ENCODE peak calls at places on chromosome 17, in seven cellular contexts. One of them, this sample, is unnamed.

GRCh38 chr17:80348551-80349436 is 66.2 kb upstream of the ENDOV start:
- DNase-seq in GF-D8: no peak
- DNase-seq in pancreas: peak
- DNase-seq in effector CD4-positive, alpha-beta T cell: no peak
- DNase-seq in T follicular helper cell: no peak
- DNase-seq in activated T-helper 1 cell treated with anti-CD3 and anti-CD28 coated beads, Interleukin-2, amount 50 U/mL, for 16 hours: no peak
- DNase-seq in NCI-H1092 treated with DMSO at 0.1 percent for 48 hours: no peak
- DNase-seq in this sample: no peak

GRCh38 chr17:2692781-2693135 is 18.8 kb downstream of the CLUH start:
- DNase-seq in GF-D8: no peak
- DNase-seq in NCI-H1092 treated with DMSO at 0.1 percent for 48 hours: no peak
- DNase-seq in pancreas: no peak
- DNase-seq in effector CD4-positive, alpha-beta T cell: no peak
- DNase-seq in activated T-helper 1 cell treated with anti-CD3 and anti-CD28 coated beads, Interleukin-2, amount 50 U/mL, for 16 hours: no peak
- DNase-seq in T follicular helper cell: no peak
- DNase-seq in this sample: no peak

GRCh38 chr17:79974786-79975497 is 60.7 kb downstream of the TBC1D16 start:
- DNase-seq in T follicular helper cell: no peak
- DNase-seq in pancreas: peak
- DNase-seq in GF-D8: no peak
- DNase-seq in NCI-H1092 treated with DMSO at 0.1 percent for 48 hours: no peak
- DNase-seq in activated T-helper 1 cell treated with anti-CD3 and anti-CD28 coated beads, Interleukin-2, amount 50 U/mL, for 16 hours: no peak
- DNase-seq in effector CD4-positive, alpha-beta T cell: no peak
- DNase-seq in this sample: no peak

GRCh38 chr17:50093246-50093645 is 1.9 kb upstream of the PDK2 start:
- DNase-seq in NCI-H1092 treated with DMSO at 0.1 percent for 48 hours: no peak
- DNase-seq in activated T-helper 1 cell treated with anti-CD3 and anti-CD28 coated beads, Interleukin-2, amount 50 U/mL, for 16 hours: no peak
- DNase-seq in T follicular helper cell: no peak
- DNase-seq in effector CD4-positive, alpha-beta T cell: no peak
- DNase-seq in GF-D8: no peak
- DNase-seq in pancreas: no peak
- DNase-seq in this sample: no peak

GRCh38 chr17:43599835-43600234 is 53.7 kb upstream of the ETV4 start:
- DNase-seq in pancreas: no peak
- DNase-seq in T follicular helper cell: no peak
- DNase-seq in effector CD4-positive, alpha-beta T cell: no peak
- DNase-seq in GF-D8: no peak
- DNase-seq in activated T-helper 1 cell treated with anti-CD3 and anti-CD28 coated beads, Interleukin-2, amount 50 U/mL, for 16 hours: no peak
- DNase-seq in NCI-H1092 treated with DMSO at 0.1 percent for 48 hours: no peak
- DNase-seq in this sample: no peak

GRCh38 chr17:74147966-74148365 is 55.5 kb upstream of the RPL38 start:
- DNase-seq in T follicular helper cell: no peak
- DNase-seq in pancreas: no peak
- DNase-seq in activated T-helper 1 cell treated with anti-CD3 and anti-CD28 coated beads, Interleukin-2, amount 50 U/mL, for 16 hours: no peak
- DNase-seq in NCI-H1092 treated with DMSO at 0.1 percent for 48 hours: no peak
- DNase-seq in effector CD4-positive, alpha-beta T cell: no peak
- DNase-seq in GF-D8: no peak
- DNase-seq in this sample: no peak

GRCh38 chr17:3810019-3810418 is 9.0 kb upstream of the ITGAE start:
- DNase-seq in effector CD4-positive, alpha-beta T cell: no peak
- DNase-seq in NCI-H1092 treated with DMSO at 0.1 percent for 48 hours: no peak
- DNase-seq in activated T-helper 1 cell treated with anti-CD3 and anti-CD28 coated beads, Interleukin-2, amount 50 U/mL, for 16 hours: no peak
- DNase-seq in GF-D8: no peak
- DNase-seq in T follicular helper cell: no peak
- DNase-seq in pancreas: no peak
- DNase-seq in this sample: no peak

GRCh38 chr17:50201226-50201854 is at the start of gene COL1A1:
- DNase-seq in activated T-helper 1 cell treated with anti-CD3 and anti-CD28 coated beads, Interleukin-2, amount 50 U/mL, for 16 hours: no peak
- DNase-seq in T follicular helper cell: no peak
- DNase-seq in GF-D8: no peak
- DNase-seq in pancreas: peak
- DNase-seq in NCI-H1092 treated with DMSO at 0.1 percent for 48 hours: no peak
- DNase-seq in effector CD4-positive, alpha-beta T cell: no peak
- DNase-seq in this sample: no peak